ENCODE peak calls at places on chromosome 9, in eight cellular contexts. I is left ventricle myocardium inferior; H is GM23338; A is PC-3; Q is CD8-positive, alpha-beta T cell; N is GM23248; K is tibial artery; F is ascending aorta. U is an unnamed sample.

GRCh38 chr9:127693143-127693542 is 13.6 kb upstream of the CFAP157 start:
- DNase-seq in Q (no peak), I (no peak), A (no peak), N (no peak), H (no peak), F (no peak), K (no peak), U (peak; percentile 39)

GRCh38 chr9:133803028-133803585 is 65.0 kb upstream of the SARDH start:
- DNase-seq in Q (no peak), I (no peak), F (no peak), N (peak; percentile 40), K (no peak), A (no peak), H (no peak), U (no peak)

GRCh38 chr9:136051568-136052432 is 43.3 kb downstream of the NACC2 start:
- DNase-seq in Q (no peak), H (peak; percentile 91), N (peak; percentile 95), I (peak; percentile 56), F (peak; percentile 85), A (peak; percentile 88), K (no peak), U (peak; percentile 90)

GRCh38 chr9:130745829-130746228 is 52.2 kb downstream of the EXOSC2 start:
- DNase-seq in F (no peak), I (no peak), A (no peak), H (no peak), N (no peak), K (no peak), Q (no peak), U (no peak)

GRCh38 chr9:132418743-132419363 is 8.8 kb downstream of the CFAP77 start:
- DNase-seq in I (no peak), K (no peak), N (no peak), H (no peak), A (no peak), Q (no peak), F (no peak), U (no peak)

GRCh38 chr9:92948032-92948534 is 760 bp downstream of the FGD3 start:
- DNase-seq in H (no peak), A (no peak), K (no peak), F (peak; percentile 24), N (no peak), I (no peak), Q (no peak), U (no peak)

GRCh38 chr9:137851516-137852217 is 25.9 kb upstream of the CACNA1B start:
- DNase-seq in F (no peak), I (no peak), K (no peak), A (no peak), H (no peak), N (no peak), Q (no peak), U (no peak)

GRCh38 chr9:69027355-69028097 is 8.0 kb upstream of the FXN start:
- DNase-seq in K (no peak), A (peak; percentile 57), H (peak; percentile 85), F (no peak), N (peak; percentile 58), I (no peak), Q (no peak), U (no peak)

GRCh38 chr9:132977626-132978450 is 656 bp upstream of the GFI1B start:
- DNase-seq in I (peak; percentile 48), F (no peak), Q (peak; percentile 35), N (peak; percentile 68), A (peak; percentile 53), H (peak; percentile 84), K (peak; percentile 39), U (peak; percentile 40)

GRCh38 chr9:94805585-94805984 is 79.1 kb downstream of the AOPEP start:
- DNase-seq in Q (no peak), I (no peak), N (peak; percentile 96), H (no peak), F (peak; percentile 71), A (peak; percentile 89), K (no peak), U (no peak)

GRCh38 chr9:2377135-2377534 is 244.5 kb upstream of the VLDLR start:
- DNase-seq in F (no peak), K (no peak), A (no peak), H (no peak), N (no peak), I (no peak), Q (no peak), U (no peak)

GRCh38 chr9:116156621-116157314 is 3.2 kb downstream of the PAPPA start:
- DNase-seq in A (peak; percentile 71), Q (no peak), K (peak; percentile 73), F (peak; percentile 90), N (peak; percentile 87), I (peak; percentile 76), H (peak; percentile 74), U (no peak)

GRCh38 chr9:116073826-116074225 is 79.8 kb upstream of the PAPPA start:
- DNase-seq in K (no peak), H (no peak), Q (no peak), I (no peak), F (no peak), A (peak; percentile 64), N (peak; percentile 96), U (no peak)

GRCh38 chr9:137757139-137757538 is 120.4 kb upstream of the CACNA1B start:
- DNase-seq in N (no peak), I (peak; percentile 59), H (no peak), Q (no peak), A (no peak), F (no peak), K (no peak), U (no peak)

GRCh38 chr9:33159760-33160127 is 7.4 kb downstream of the B4GALT1 start:
- DNase-seq in A (peak; percentile 50), Q (peak; percentile 48), F (peak; percentile 79), H (no peak), I (peak; percentile 58), K (peak; percentile 61), N (peak; percentile 88), U (no peak)
- H3K27ac ChIP-seq in A (peak overlapping the region; percentile 100), Q (peak overlapping the region; percentile 90), F (peak overlapping the region; percentile 98), H (no peak overlapping the region), I (peak overlapping the region; percentile 99), K (peak overlapping the region; percentile 95), N (peak overlapping the region; percentile 99), U (peak overlapping the region; percentile 77)

GRCh38 chr9:36759976-36760375 is 187.3 kb downstream of the MELK start:
- DNase-seq in Q (no peak), I (no peak), N (no peak), H (no peak), A (no peak), K (no peak), F (no peak), U (no peak)
- H3K27me3 ChIP-seq in Q (no peaks in the 10 kb centered on the region), I (peaks cover 95% of the 10 kb centered on the region), N (peaks cover 13% of the 10 kb centered on the region), H (no peaks in the 10 kb centered on the region), A (peaks cover 12% of the 10 kb centered on the region), K (no peaks in the 10 kb centered on the region), F (no peaks in the 10 kb centered on the region), U (no peaks in the 10 kb centered on the region)

GRCh38 chr9:86944974-86945867 is 2.1 kb downstream of the GAS1 start:
- DNase-seq in I (no peak), K (no peak), H (peak; percentile 71), Q (no peak), F (no peak), N (peak; percentile 64), A (no peak), U (no peak)
- H3K4me3 ChIP-seq in I (peak overlapping the region; percentile 91), K (peak overlapping the region; percentile 83), H (peak overlapping the region; percentile 74), Q (peak overlapping the region; percentile 63), F (peak overlapping the region; percentile 93), N (peak overlapping the region; percentile 80), A (no peak overlapping the region), U (peak overlapping the region; percentile 87)

DNA sequence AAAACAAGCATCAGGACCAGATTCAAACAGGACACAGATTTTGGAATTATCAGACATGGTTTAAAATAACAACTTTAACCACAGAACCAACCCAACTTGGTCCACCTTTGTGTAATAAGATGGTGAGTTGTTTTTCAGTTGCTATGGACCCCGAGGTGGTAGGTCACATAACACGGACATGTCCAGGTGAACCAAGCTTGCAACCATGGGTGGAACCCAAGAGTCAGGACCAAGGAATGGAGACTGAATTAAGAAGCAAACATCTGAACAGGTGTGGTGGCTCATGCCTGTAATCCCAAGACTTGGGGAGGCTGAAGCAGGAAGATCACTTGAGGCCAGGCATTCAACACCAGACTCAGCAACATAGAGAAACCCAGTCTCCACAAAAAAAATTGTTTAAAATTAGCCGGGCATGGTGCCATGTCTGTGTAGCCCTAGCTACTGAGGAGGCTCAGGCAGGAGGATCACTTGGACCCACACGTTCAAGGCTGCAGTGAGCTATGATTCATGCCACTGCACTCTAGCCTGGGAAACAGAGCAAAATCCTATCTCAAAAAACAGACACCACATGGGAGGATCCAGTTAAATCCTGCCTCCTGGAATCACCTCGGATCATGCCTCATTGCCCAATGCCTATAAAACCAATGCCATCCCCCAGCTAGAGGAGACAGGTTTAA is 10.6 kb downstream of the PTBP3 start:
- DNase-seq in H (no peak), Q (no peak), F (no peak), N (no peak), K (no peak), A (no peak), I (no peak), U (no peak)
- H3K27ac ChIP-seq in H (no peak overlapping the region), Q (no peak overlapping the region), F (no peak overlapping the region), N (no peak overlapping the region), K (no peak overlapping the region), A (no peak overlapping the region), I (no peak overlapping the region), U (no peak overlapping the region)

DNA sequence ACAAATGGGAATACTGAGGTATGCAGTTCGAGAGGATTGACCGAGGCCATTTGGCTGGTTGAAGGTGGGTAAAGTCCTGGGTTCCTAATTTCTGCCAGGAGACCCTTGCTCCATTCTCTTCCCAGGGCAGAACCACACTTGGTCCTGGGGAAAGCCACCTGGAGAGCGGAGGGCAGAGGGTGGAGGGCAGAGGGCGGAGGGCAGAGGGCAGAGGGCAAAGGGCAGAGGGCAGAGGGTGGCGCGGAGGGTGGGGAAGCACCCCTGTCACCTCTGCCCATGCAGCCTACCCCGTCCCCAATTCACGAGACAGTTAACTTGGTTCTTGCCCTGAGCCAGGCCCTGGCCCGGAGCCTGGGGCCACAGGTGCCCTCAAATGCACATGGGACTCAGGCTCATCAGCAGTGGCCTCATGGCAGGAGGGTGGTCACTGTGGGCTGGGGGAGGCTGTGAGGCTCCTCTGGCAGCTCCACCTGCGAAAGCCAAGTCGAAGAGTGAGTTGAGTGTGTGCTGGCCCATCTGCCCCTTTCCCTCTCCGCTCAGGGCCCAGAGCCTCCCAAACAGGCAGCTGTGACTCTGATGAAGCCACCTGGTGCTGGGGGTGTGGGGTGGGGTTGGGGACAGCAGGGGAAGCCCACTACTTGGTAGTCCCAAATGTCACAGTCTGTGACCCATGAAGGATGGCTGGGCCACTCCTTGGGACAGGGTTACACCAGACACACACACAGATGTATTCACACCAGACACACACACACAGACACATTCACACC is 28.0 kb upstream of the FCN1 start:
- DNase-seq in I (no peak), H (no peak), K (no peak), A (no peak), N (no peak), F (no peak), Q (no peak), U (no peak)
- H3K27me3 ChIP-seq in I (peaks cover 64% of the 10 kb centered on the region), H (no peaks in the 10 kb centered on the region), K (no peaks in the 10 kb centered on the region), A (peaks cover 6% of the 10 kb centered on the region), N (peaks cover 32% of the 10 kb centered on the region), F (peaks cover 3% of the 10 kb centered on the region), Q (no peaks in the 10 kb centered on the region), U (no peaks in the 10 kb centered on the region)

U was measured in dorsolateral prefrontal cortex.